ENCODE peak calls at places on chromosomes 1 and 21, in six cellular contexts. Y, E, F, V, K and R are unnamed samples.
A peak's percentile ranks its signal among the peaks of the same experiment; 100 is the strongest.

GRCh38 chr1:44609412-44609767 is 64.9 kb downstream of the TMEM53 start:
- DNase-seq in Y (peak; percentile 36), E (no peak), K (peak; percentile 27), F (no peak), V (peak; percentile 55), R (peak; percentile 41)

GRCh38 chr1:224879404-224879803 is 50.1 kb upstream of the DNAH14 start:
- DNase-seq in F (no peak), V (peak; percentile 54), Y (peak; percentile 64), E (no peak), K (no peak), R (no peak)

GRCh38 chr21:31180256-31181088 is 142.2 kb upstream of the KRTAP19-8 start:
- DNase-seq in K (no peak), F (peak; percentile 58), V (peak; percentile 79), Y (peak; percentile 50), E (no peak), R (peak; percentile 29)

GRCh38 chr21:35616090-35616489 is 444.2 kb downstream of the SETD4 start:
- DNase-seq in F (peak; percentile 43), K (no peak), V (peak; percentile 79), Y (peak; percentile 69), E (no peak), R (peak; percentile 40)

GRCh38 chr1:198156111-198156744 is 570 bp upstream of the NEK7 start:
- DNase-seq in Y (peak; percentile 86), K (no peak), V (peak; percentile 89), F (peak; percentile 87), E (peak; percentile 92), R (peak; percentile 87)

GRCh38 chr1:27566462-27567182 is 37.3 kb downstream of the AHDC1 start:
- DNase-seq in K (no peak), F (no peak), V (no peak), Y (no peak), E (no peak), R (no peak)

GRCh38 chr1:81760487-81761097 is 40.1 kb upstream of the ADGRL2 start:
- DNase-seq in F (peak; percentile 18), V (peak; percentile 67), K (no peak), E (no peak), Y (peak; percentile 28), R (no peak)

GRCh38 chr1:119686661-119687060 is 25.1 kb upstream of the PHGDH start:
- DNase-seq in K (no peak), V (no peak), Y (no peak), E (no peak), F (no peak), R (no peak)

GRCh38 chr1:23619299-23620188 is 60.2 kb upstream of the ID3 start:
- DNase-seq in F (no peak), E (no peak), Y (no peak), V (no peak), K (no peak), R (peak; percentile 24)

GRCh38 chr1:208171615-208172388 is 72.4 kb downstream of the PLXNA2 start:
- DNase-seq in E (no peak), K (no peak), V (peak; percentile 36), Y (no peak), F (no peak), R (peak; percentile 60)

GRCh38 chr1:200660719-200661118 is 9.0 kb downstream of the DDX59 start:
- DNase-seq in V (no peak), Y (no peak), E (no peak), F (no peak), K (no peak), R (no peak)

GRCh38 chr1:205805082-205805711 is 7.8 kb downstream of the SLC41A1 start:
- DNase-seq in V (no peak), E (no peak), Y (no peak), F (no peak), K (no peak), R (peak; percentile 12)

GRCh38 chr1:1157914-1158710 is 15.6 kb upstream of the TTLL10 start:
- DNase-seq in K (peak; percentile 74), E (peak; percentile 89), Y (peak; percentile 11), F (no peak), V (peak; percentile 16), R (no peak)

GRCh38 chr1:6096243-6097116 is 50.8 kb downstream of the KCNAB2 start:
- DNase-seq in V (no peak), Y (no peak), F (no peak), E (no peak), K (no peak), R (no peak)

GRCh38 chr1:58783090-58783992 is 506 bp downstream of the JUN start:
- DNase-seq in K (peak; percentile 41), Y (peak; percentile 72), V (peak; percentile 76), E (peak; percentile 93), F (peak; percentile 54), R (peak; percentile 64)

GRCh38 chr1:162369571-162369970 is 7.1 kb downstream of the SPATA46 start:
- DNase-seq in E (peak; percentile 81), Y (no peak), F (no peak), K (no peak), V (no peak), R (no peak)

GRCh38 chr1:152013664-152014237 is 20.1 kb upstream of the S100A10 start:
- DNase-seq in K (no peak), E (peak; percentile 72), F (peak; percentile 47), Y (peak; percentile 65), V (peak; percentile 80), R (peak; percentile 69)